ENCODE peak calls at places on chromosome 2, in ten cellular contexts. Z is HCT116, U is astrocyte of the spinal cord, R is AG04450, G is A549, F is thyroid gland, Q is fibroblast of villous mesenchyme, J is kidney epithelial cell, K is esophagus squamous epithelium, S is mammary epithelial cell. P is an unnamed sample.
A peak's percentile ranks its signal among the peaks of the same experiment; 100 is the strongest.

GRCh38 chr2:240469239-240469636 is 33.8 kb downstream of the GPC1 start:
- DNase-seq in Z (no peak), U (no peak), R (no peak), G (no peak), F (no peak), Q (no peak), J (no peak), K (no peak), S (no peak), P (no peak)

GRCh38 chr2:144096531-144096930 is 423.4 kb downstream of the ZEB2 start:
- DNase-seq in Z (no peak), U (no peak), R (peak; percentile 52), G (no peak), F (no peak), Q (peak; percentile 45), J (no peak), K (no peak), S (no peak), P (no peak)

GRCh38 chr2:102049756-102050443 is 58.1 kb downstream of the IL1R2 start:
- DNase-seq in Z (no peak), U (no peak), R (no peak), G (no peak), F (no peak), Q (peak; percentile 61), J (no peak), K (no peak), S (no peak), P (no peak)

GRCh38 chr2:64222351-64222750 is 78.1 kb upstream of the PELI1 start:
- DNase-seq in Z (no peak), U (peak; percentile 35), R (no peak), G (no peak), F (no peak), Q (peak; percentile 61), J (no peak), K (no peak), S (peak; percentile 61), P (no peak)

GRCh38 chr2:176461098-176461497 is 191.9 kb downstream of the MTX2 start:
- DNase-seq in Z (no peak), U (no peak), R (no peak), G (no peak), F (no peak), Q (peak; percentile 18), J (no peak), K (no peak), S (no peak), P (no peak)

GRCh38 chr2:62495777-62496176 is 10.2 kb downstream of the TMEM17 start:
- DNase-seq in Z (no peak), U (no peak), R (no peak), G (no peak), F (no peak), Q (no peak), J (no peak), K (no peak), S (no peak), P (no peak)

GRCh38 chr2:191622374-191623320 is 55.3 kb upstream of the NABP1 start:
- DNase-seq in Z (no peak), U (no peak), R (no peak), G (no peak), F (no peak), Q (no peak), J (no peak), K (no peak), S (peak; percentile 47), P (no peak)

GRCh38 chr2:636649-637405 is 40.4 kb downstream of the TMEM18 start:
- DNase-seq in Z (peak; percentile 47), U (peak; percentile 50), R (peak; percentile 8), G (peak; percentile 58), F (peak; percentile 81), Q (peak; percentile 54), J (no peak), K (no peak), S (peak; percentile 44), P (peak; percentile 41)

GRCh38 chr2:149658553-149658952 is 71.0 kb upstream of the MMADHC start:
- DNase-seq in Z (no peak), U (no peak), R (no peak), G (no peak), F (no peak), Q (no peak), J (no peak), K (no peak), S (no peak), P (no peak)

GRCh38 chr2:152167070-152167469 is 8.5 kb downstream of the STAM2 start:
- DNase-seq in Z (no peak), U (no peak), R (no peak), G (no peak), F (no peak), Q (no peak), J (no peak), K (no peak), S (no peak), P (no peak)
- H3K4me3 ChIP-seq in Z (no peak overlapping the region), U (no peak overlapping the region), R (peak overlapping the region; percentile 25), G (no peak overlapping the region), F (no peak overlapping the region), Q (no peak overlapping the region), J (no peak overlapping the region), K (no peak overlapping the region), S (no peak overlapping the region), P (no peak overlapping the region)

DNA sequence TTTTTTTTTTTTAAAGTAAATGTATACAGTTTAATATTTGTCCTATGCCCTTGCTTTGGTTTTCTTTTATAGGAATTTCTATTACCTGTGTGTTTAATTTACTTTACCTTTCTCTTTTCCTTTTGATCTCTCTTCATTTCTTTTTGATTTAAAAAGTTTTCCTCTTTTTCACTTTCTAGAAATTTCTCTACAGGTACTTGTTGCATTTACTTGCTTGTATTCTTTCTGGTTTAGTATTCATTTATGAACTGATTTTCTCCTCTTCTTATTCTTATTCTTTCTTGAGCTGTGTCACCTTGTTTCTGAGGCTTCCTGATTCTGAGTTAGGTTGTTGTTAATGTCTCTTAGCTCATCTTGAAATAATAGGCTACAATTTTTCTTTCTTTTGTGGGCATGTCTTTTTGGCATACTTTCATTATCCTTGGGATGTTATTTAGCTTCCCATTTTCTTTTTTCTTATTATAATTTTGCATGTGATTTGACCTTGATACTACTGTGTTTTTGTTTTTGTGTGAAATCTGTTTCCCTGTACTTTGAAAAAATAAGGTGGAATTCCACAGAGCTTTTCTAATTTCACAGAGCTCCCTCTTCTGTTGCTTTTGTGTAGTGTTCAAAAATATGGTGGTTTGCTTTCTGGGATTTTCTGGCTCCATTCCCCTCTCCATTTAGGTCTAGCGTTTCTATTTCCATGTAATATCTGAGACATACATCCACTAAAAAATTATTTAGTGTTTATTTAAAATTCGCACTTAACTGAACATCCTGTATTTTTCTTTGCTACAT is 25.5 kb upstream of the ALMS1 start:
- DNase-seq in Z (no peak), U (no peak), R (no peak), G (no peak), F (no peak), Q (peak; percentile 16), J (no peak), K (no peak), S (no peak), P (no peak)
- TF ChIP-seq CTCF in Z (peak; percentile 50), U (peak; percentile 50), R (peak; percentile 51), G (peak; percentile 48), F (no peak), Q (peak; percentile 53), J (peak; percentile 35), K (no peak), S (peak; percentile 32), P (peak; percentile 45)

DNA sequence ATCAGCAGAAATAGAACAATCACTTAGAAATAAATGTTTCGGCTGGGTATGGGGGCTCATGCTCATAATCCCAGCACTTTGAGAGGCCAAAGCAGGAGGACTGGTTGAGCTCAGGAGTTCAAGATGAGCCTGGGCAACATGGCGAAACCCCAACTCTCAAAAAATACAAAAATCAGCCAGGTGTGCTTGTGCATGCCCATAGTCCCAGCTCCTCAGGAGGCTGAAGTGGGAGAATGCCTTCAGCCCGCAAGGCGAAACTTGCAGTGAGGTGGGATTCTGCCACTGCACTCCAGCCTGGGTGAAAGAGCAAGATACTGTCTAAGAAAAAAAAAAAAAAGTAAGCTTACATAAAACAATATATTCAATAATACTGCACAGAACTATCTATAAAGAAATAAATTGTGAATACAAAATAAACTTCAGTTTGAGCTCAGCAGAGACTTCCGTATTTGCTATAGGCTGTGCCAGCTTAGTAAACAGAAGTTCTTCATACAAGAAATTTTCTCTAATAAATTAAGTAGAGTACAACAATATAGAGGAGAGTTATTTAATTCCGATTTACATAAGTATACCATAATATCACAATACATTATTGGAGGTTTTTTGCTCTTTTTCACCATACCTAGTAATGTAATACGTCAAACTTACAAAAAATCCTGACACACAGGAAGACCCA is 43.6 kb downstream of the SRBD1 start:
- DNase-seq in Z (no peak), U (no peak), R (no peak), G (no peak), F (no peak), Q (no peak), J (no peak), K (no peak), S (no peak), P (no peak)
- H3K4me3 ChIP-seq in Z (no peak overlapping the region), U (no peak overlapping the region), R (no peak overlapping the region), G (no peak overlapping the region), F (no peak overlapping the region), Q (peak overlapping the region; percentile 21), J (no peak overlapping the region), K (no peak overlapping the region), S (no peak overlapping the region), P (no peak overlapping the region)

GRCh38 chr2:215452725-215453124 is 16.9 kb upstream of the FN1 start:
- DNase-seq in Z (no peak), U (no peak), R (no peak), G (no peak), F (no peak), Q (no peak), J (no peak), K (no peak), S (no peak), P (no peak)
- TF ChIP-seq CTCF in Z (no peak), U (no peak), R (no peak), G (no peak), F (no peak), Q (no peak), J (no peak), K (no peak), S (no peak), P (no peak)

P was measured in astrocyte of the cerebellum.